ENCODE peak calls at places on chromosomes 7 and 10, in eight cellular contexts. L is HCT116, S is tibial nerve, T is spleen, I is uterus, N is IMR-90, C is Peyer's patch, R is A549. M is an unnamed sample.

GRCh38 chr7:155338632-155339320 is 41.1 kb downstream of the INSIG1 start:
- DNase-seq in N (no peak), R (no peak), I (no peak), T (no peak), C (no peak), L (no peak), S (no peak), M (no peak)

GRCh38 chr10:61169294-61169693 is 225.3 kb upstream of the RHOBTB1 start:
- DNase-seq in I (no peak), R (no peak), N (no peak), S (no peak), L (no peak), C (no peak), T (no peak), M (no peak)

GRCh38 chr10:3835770-3836169 is 50.8 kb upstream of the KLF6 start:
- DNase-seq in R (no peak), N (no peak), S (no peak), T (no peak), L (no peak), I (no peak), C (no peak), M (no peak)

GRCh38 chr10:77416327-77417135 is 221.1 kb downstream of the KCNMA1 start:
- DNase-seq in I (no peak), C (no peak), R (peak; percentile 56), L (no peak), S (no peak), N (peak; percentile 88), T (no peak), M (no peak)

GRCh38 chr10:75223507-75223906 is 12.2 kb downstream of the COMTD1 start:
- DNase-seq in R (no peak), L (no peak), T (no peak), I (peak; percentile 0), S (no peak), N (no peak), C (no peak), M (no peak)

GRCh38 chr10:5529702-5530411 is 5.1 kb downstream of the CALML3 start:
- DNase-seq in R (no peak), T (peak; percentile 9), S (no peak), N (no peak), L (no peak), I (no peak), C (no peak), M (no peak)

GRCh38 chr10:77245953-77246352 is 391.7 kb downstream of the KCNMA1 start:
- DNase-seq in I (no peak), L (no peak), N (peak; percentile 51), R (no peak), T (no peak), S (no peak), C (no peak), M (no peak)

GRCh38 chr10:53977262-53977661 is 823.8 kb downstream of the PCDH15 start:
- DNase-seq in I (no peak), C (no peak), N (no peak), L (no peak), S (no peak), T (no peak), R (no peak), M (no peak)

GRCh38 chr10:124703778-124704427 is 40.3 kb downstream of the FAM53B start:
- DNase-seq in T (peak; percentile 80), I (peak; percentile 87), R (no peak), S (peak; percentile 73), N (no peak), L (no peak), C (peak; percentile 65), M (peak; percentile 42)

GRCh38 chr7:42161723-42162122 is 75.3 kb downstream of the GLI3 start:
- DNase-seq in R (no peak), N (no peak), C (no peak), I (no peak), L (no peak), S (no peak), T (no peak), M (no peak)

GRCh38 chr7:100632951-100633717 is 8.2 kb downstream of the TFR2 start:
- DNase-seq in S (no peak), T (peak; percentile 88), R (peak; percentile 79), L (no peak), C (peak; percentile 73), I (peak; percentile 30), N (peak; percentile 29), M (no peak)

GRCh38 chr10:29585488-29585976 is 49.2 kb downstream of the SVIL start:
- DNase-seq in L (no peak), I (no peak), C (no peak), S (no peak), R (peak; percentile 49), T (no peak), N (peak; percentile 28), M (no peak)

GRCh38 chr10:86362566-86363183 is 3.9 kb downstream of the GRID1 start:
- DNase-seq in L (no peak), T (peak; percentile 61), N (no peak), R (no peak), I (no peak), S (no peak), C (no peak), M (peak; percentile 31)

GRCh38 chr10:120423350-120424197 is 33.5 kb upstream of the PLPP4 start:
- DNase-seq in C (no peak), L (peak; percentile 42), R (peak; percentile 36), I (no peak), N (peak; percentile 13), T (no peak), S (no peak), M (peak; percentile 43)

GRCh38 chr7:45921381-45921698 is 268 bp upstream of the IGFBP3 start:
- DNase-seq in T (no peak), L (no peak), N (no peak), S (no peak), R (no peak), I (no peak), C (no peak), M (peak; percentile 57)
- H3K4me3 ChIP-seq in T (peak overlapping the region; percentile 41), L (peak overlapping the region; percentile 55), N (peak overlapping the region; percentile 85), S (peak overlapping the region; percentile 60), R (peak overlapping the region; percentile 66), I (peak overlapping the region; percentile 76), C (peak overlapping the region; percentile 40), M (peak overlapping the region; percentile 56)

DNA sequence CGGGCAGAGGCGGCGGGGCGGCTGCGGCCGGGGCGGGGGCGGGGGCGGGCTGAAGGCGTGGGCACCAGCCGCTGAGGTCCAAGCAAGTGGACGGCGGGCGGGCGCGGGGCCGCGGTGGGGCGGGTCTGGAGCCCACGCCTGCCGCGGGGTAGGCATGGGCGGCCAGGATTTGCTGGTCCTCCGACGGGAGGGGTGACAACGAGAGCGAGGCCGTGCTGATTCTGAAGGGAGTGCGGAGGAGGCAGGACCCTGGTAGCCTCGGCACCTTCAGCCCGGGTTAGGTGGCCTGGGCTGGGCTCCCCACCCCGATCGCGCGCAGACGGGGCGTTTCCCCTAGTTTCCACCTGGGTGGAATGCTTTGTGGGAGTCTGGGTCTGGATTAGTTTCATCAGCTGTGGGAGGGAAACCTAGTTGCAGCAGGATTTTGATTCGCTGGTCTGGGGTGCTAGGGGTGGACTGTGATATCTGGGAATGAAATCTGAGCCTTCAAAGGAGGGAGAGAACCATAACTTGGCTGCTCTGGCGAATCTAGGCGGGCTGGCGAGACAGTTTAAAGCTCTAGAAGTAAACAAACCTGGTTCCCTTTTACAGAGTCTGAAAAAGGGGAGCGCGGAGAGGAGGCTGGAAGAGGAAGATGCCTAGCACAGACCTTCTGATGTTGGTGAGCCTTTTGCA is 609 bp downstream of the SGPL1 start:
- DNase-seq in L (peak; percentile 77), C (peak; percentile 41), T (peak; percentile 89), I (peak; percentile 61), N (peak; percentile 91), S (peak; percentile 35), R (peak; percentile 87), M (peak; percentile 88)
- TF ChIP-seq POLR2A in L (peak; percentile 45), C (no peak), T (no peak), I (peak; percentile 28), N (peak; percentile 50), S (peak; percentile 34), R (peak; percentile 42), M (no peak)

GRCh38 chr7:134710854-134711624 is 64.4 kb downstream of the BPGM start:
- DNase-seq in N (peak; percentile 43), L (no peak), R (no peak), I (no peak), T (no peak), S (no peak), C (no peak), M (no peak)

GRCh38 chr7:134708692-134709091 is 62.0 kb downstream of the BPGM start:
- DNase-seq in S (no peak), L (no peak), T (no peak), C (no peak), R (no peak), N (no peak), I (no peak), M (no peak)

GRCh38 chr7:134712196-134712595 is 65.5 kb downstream of the BPGM start:
- DNase-seq in L (no peak), C (no peak), R (no peak), N (no peak), I (no peak), S (no peak), T (no peak), M (no peak)

GRCh38 chr7:134709197-134709596 is 62.5 kb downstream of the BPGM start:
- DNase-seq in C (no peak), S (no peak), N (no peak), I (no peak), L (no peak), R (no peak), T (no peak), M (no peak)

GRCh38 chr7:134710511-134710853 is 63.8 kb downstream of the BPGM start:
- DNase-seq in L (no peak), T (no peak), C (no peak), S (no peak), I (no peak), N (no peak), R (no peak), M (no peak)
- H3K4me3 ChIP-seq in L (no peak overlapping the region), T (no peak overlapping the region), C (no peak overlapping the region), S (no peak overlapping the region), I (no peak overlapping the region), N (no peak overlapping the region), R (no peak overlapping the region), M (no peak overlapping the region)

DNA sequence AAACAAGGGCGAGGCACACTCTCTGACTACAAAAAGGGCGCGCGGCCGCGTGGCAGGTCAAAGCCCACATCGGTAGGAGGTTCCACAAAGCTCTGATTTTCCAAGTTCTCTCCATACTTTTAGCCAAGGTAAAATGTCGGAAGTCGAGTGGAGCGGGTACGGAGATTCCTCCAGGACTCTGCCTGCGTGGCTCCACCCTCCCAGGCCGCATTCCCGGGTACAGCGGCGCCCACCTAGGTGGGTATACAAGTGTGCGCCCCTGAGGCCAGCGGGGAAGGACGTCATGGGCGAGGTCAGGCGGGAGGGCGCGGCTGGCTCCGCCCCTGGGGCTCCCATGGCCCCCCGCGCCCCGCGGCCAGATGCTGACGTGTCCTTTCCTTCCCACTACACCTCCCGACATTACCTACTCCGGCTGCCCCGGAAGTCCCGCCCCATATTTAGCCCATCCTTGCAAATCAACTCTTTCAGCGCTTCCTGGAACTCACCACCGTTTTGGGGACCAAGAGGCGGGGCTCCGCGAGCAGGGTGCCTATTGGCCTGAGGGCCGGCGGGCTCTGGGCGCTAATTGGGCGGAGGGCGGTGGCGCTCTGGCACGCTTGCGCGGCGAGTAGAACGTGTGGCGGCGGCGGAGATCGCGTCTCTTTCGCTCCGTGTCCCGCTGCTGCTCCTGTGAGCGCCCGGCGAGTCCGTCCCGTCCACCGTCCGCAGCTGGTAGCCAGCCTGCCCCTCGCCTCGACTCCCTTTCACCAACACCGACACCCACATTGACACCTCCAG is at the start of gene SND1:
- DNase-seq in I (peak; percentile 99), N (peak; percentile 99), R (peak; percentile 99), C (peak; percentile 98), T (peak; percentile 100), S (peak; percentile 98), L (peak; percentile 99), M (peak; percentile 99)
- TF ChIP-seq POLR2A in I (peak; percentile 57), N (peak; percentile 90), R (peak; percentile 97), C (peak; percentile 79), T (peak; percentile 72), S (peak; percentile 79), L (peak; percentile 34), M (peak; percentile 88)

M was measured in right lobe of liver.